ENCODE peak calls at places on chromosomes 5 and 9, in four cellular contexts. X, N, R and W are unnamed samples.

GRCh38 chr9:30140415-30140814 is 2244.0 kb upstream of the ACO1 start:
- DNase-seq in N (no peak), X (no peak), R (no peak), W (no peak)

GRCh38 chr5:105554613-105555169 is 1992.1 kb upstream of the NUDT12 start:
- DNase-seq in X (peak), N (no peak), R (no peak), W (no peak)

GRCh38 chr9:89601856-89602562 is 2.8 kb upstream of the GADD45G start:
- DNase-seq in N (no peak), X (no peak), R (no peak), W (no peak)

GRCh38 chr9:126916909-126917308 is 2.3 kb downstream of the RALGPS1 start:
- DNase-seq in R (peak), N (no peak), X (peak), W (no peak)

GRCh38 chr5:133827830-133828229 is 140.6 kb downstream of the C5orf15 start:
- DNase-seq in R (no peak), X (no peak), N (no peak), W (no peak)

GRCh38 chr5:140235776-140236558 is 61.0 kb downstream of the CYSTM1 start:
- DNase-seq in R (no peak), N (no peak), X (no peak), W (no peak)

GRCh38 chr9:91720746-91721705 is 229.0 kb downstream of the ROR2 start:
- DNase-seq in N (no peak), R (no peak), X (peak), W (no peak)

GRCh38 chr5:112161392-112161748 is 257.7 kb downstream of the EPB41L4A start:
- DNase-seq in R (no peak), N (no peak), X (no peak), W (no peak)

GRCh38 chr5:138180183-138180782 is 1.4 kb downstream of the KIF20A start:
- DNase-seq in N (no peak), X (peak), R (peak), W (peak)

GRCh38 chr5:34574976-34575467 is 81.1 kb upstream of the RAI14 start:
- DNase-seq in X (no peak), R (no peak), N (no peak), W (no peak)

GRCh38 chr9:121349009-121349408 is 21.0 kb downstream of the STOM start:
- DNase-seq in N (no peak), X (no peak), R (no peak), W (peak)

GRCh38 chr9:2493106-2493505 is 128.5 kb upstream of the VLDLR start:
- DNase-seq in N (no peak), X (no peak), R (no peak), W (peak)

GRCh38 chr9:120366646-120367019 is 213.3 kb downstream of the CDK5RAP2 start:
- DNase-seq in R (peak), N (no peak), X (peak), W (no peak)

GRCh38 chr5:148829734-148830133 is 3.3 kb downstream of the ADRB2 start:
- DNase-seq in R (no peak), N (no peak), X (no peak), W (no peak)

GRCh38 chr5:2801602-2802525 is 50.4 kb upstream of the IRX2 start:
- DNase-seq in R (no peak), X (no peak), N (no peak), W (no peak)

GRCh38 chr9:79189511-79189924 is 382.2 kb upstream of the TLE4 start:
- DNase-seq in X (no peak), R (no peak), N (no peak), W (no peak)

GRCh38 chr5:53360811-53361210 is 119.6 kb upstream of the FST start:
- DNase-seq in N (no peak), X (no peak), R (peak), W (peak)

GRCh38 chr5:64836786-64837185 is 68.1 kb downstream of the CWC27 start:
- DNase-seq in X (no peak), N (no peak), R (no peak), W (no peak)

GRCh38 chr5:68646142-68646541 is 430.6 kb downstream of the PIK3R1 start:
- DNase-seq in X (no peak), N (no peak), R (no peak), W (peak)

GRCh38 chr9:137114220-137114612 is 317 bp downstream of the DPP7 start:
- DNase-seq in N (peak), X (no peak), R (no peak), W (no peak)

GRCh38 chr9:104961238-104961637 is 33.3 kb upstream of the ABCA1 start:
- DNase-seq in R (no peak), N (no peak), X (peak), W (no peak)

GRCh38 chr5:174159327-174160247 is 114.1 kb downstream of the NSG2 start:
- DNase-seq in R (peak), X (peak), N (no peak), W (peak)

GRCh38 chr5:1727571-1727970 is 72.1 kb downstream of the MRPL36 start:
- DNase-seq in R (no peak), N (no peak), X (no peak), W (no peak)

GRCh38 chr5:126647071-126647470 is 46.3 kb downstream of the PHAX start:
- DNase-seq in R (no peak), N (no peak), X (peak), W (no peak)

GRCh38 chr5:56026863-56027300 is 32.1 kb upstream of the IL6ST start:
- DNase-seq in R (no peak), N (no peak), X (no peak), W (no peak)

GRCh38 chr9:136551401-136552116 is 5.7 kb upstream of the NOTCH1 start:
- DNase-seq in R (no peak), N (peak), X (peak), W (no peak)

GRCh38 chr5:142655339-142656267 is 30.3 kb downstream of the FGF1 start:
- DNase-seq in N (peak), R (peak), X (peak), W (peak)

GRCh38 chr5:5276471-5276870 is 136.3 kb downstream of the ADAMTS16 start:
- DNase-seq in R (no peak), N (no peak), X (no peak), W (no peak)

GRCh38 chr5:5277118-5277517 is 137.0 kb downstream of the ADAMTS16 start:
- DNase-seq in N (no peak), X (no peak), R (no peak), W (no peak)

GRCh38 chr5:5278201-5278814 is 138.2 kb downstream of the ADAMTS16 start:
- DNase-seq in R (no peak), N (no peak), X (no peak), W (no peak)

GRCh38 chr5:5275211-5275610 is 135.1 kb downstream of the ADAMTS16 start:
- DNase-seq in N (no peak), X (no peak), R (no peak), W (no peak)

GRCh38 chr5:5278815-5279381 is 138.8 kb downstream of the ADAMTS16 start:
- DNase-seq in R (no peak), X (peak), N (no peak), W (no peak)
- H3K27ac ChIP-seq in R (no peak), X (no peak), N (no peak), W (no peak)

GRCh38 chr9:134263575-134263974 is 62.7 kb upstream of the RXRA start:
- DNase-seq in N (peak), X (no peak), R (no peak), W (peak)
- H3K4me3 ChIP-seq in N (no peak), X (no peak), R (no peak), W (no peak)

GRCh38 chr9:1202512-1203285 is 152.5 kb downstream of the DMRT2 start:
- DNase-seq in N (no peak), R (no peak), X (no peak), W (no peak)

GRCh38 chr9:1201262-1201661 is 151.1 kb downstream of the DMRT2 start:
- DNase-seq in X (no peak), N (no peak), R (no peak), W (no peak)

GRCh38 chr9:1198085-1198484 is 147.9 kb downstream of the DMRT2 start:
- DNase-seq in X (no peak), R (no peak), N (no peak), W (no peak)

GRCh38 chr9:1200847-1201251 is 150.7 kb downstream of the DMRT2 start:
- DNase-seq in X (no peak), N (peak), R (no peak), W (no peak)
- H3K27ac ChIP-seq in X (no peak), N (peak), R (no peak), W (no peak)

DNA sequence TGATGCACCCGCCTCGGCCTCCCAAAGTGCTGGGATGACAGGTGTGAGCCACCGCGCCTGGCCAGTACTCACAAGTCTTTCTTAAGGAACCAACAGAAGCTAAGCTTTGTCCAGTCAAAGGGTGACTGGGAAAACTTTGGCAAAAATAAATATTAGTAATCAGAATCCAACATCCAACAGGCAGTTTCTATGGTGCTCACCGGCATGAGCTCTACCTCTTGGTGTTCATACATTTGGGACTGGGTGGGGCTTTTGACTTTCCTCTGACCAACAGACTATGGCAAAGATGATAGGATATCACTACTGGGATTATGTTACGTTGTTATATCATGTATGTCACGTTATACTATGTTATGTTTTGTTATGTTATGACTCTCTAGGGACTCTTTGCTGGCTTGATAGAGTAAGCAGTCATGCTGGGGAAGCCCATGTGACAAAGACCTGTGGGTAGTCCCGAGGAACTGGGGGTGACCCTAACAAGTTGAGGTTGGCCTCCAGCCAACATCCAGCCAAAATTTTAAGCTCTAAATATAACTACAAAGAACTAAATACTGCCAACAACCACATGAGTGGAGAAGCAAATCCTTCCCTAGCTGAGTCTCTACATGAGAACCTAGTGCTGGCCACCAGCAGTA is 6.0 kb downstream of the RASGEF1C start:
- DNase-seq in R (no peak), N (no peak), X (no peak), W (no peak)
- H3K4me3 ChIP-seq in R (no peak), N (no peak), X (no peak), W (no peak)

DNA sequence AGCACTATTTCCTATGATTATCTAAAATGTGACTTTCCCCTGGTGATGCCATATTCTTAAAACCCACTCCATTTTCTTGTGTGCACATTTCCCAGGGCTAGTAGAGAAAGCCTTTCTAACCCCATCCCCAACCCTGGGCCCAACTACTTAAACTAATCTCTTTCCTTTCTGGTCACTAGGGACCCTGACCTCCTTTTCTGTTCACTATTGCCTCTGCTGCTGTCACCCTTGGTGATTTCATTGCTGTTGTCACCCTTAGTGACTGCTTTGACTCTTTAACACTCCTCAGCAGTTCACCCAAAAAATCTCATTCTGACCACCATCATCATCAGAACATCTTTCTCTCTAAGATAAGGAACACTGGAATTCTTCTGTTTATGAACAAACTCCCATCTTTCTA is 16.9 kb downstream of the IL33 start:
- DNase-seq in R (no peak), N (no peak), X (no peak), W (no peak)
- H3K27ac ChIP-seq in R (no peak), N (no peak), X (no peak), W (no peak)

GRCh38 chr5:132227235-132227484 is 493 bp downstream of the P4HA2 start:
- DNase-seq in N (no peak), R (no peak), X (no peak), W (no peak)
- H3K4me3 ChIP-seq in N (peak), R (peak), X (peak), W (peak)

DNA sequence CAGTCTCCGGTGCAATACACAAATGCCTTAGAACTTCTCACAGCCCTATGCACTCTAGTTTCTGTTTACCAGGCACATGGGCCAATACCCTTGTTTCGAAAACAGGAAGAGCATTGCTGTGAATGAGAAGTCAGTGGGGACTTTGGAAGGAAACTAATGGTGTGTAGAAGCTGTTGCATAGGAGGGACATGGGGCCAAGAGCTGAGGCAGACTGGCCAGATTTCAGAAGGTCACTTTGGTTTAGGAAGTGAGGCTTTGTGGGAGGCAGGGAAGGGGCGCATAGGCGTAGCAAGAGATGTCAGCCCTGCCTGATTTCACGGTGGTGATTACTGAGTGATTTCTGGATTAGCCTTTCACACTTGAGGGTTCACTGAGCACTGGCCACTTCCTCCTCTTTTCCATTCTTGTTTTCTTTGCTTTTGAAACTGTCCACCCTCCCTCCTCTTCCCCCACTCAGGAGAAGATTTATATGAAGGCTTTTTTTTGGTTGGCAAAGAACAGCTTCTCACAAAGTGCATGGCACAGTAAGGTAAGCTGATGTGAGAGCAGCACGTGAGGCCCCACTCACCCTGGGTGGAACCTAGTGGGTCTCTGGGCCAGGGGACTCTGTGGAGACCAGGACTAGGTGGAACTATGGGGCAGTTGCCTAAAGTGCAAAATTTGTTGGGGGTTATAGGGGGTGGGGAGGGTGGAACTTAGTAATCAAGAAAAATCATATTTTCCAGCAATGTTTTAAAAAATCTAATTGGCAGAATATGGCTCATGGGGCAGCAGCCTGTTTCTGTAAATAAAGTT is 6.1 kb upstream of the TMEM252 start:
- DNase-seq in R (no peak), X (no peak), N (no peak), W (no peak)
- H3K27ac ChIP-seq in R (no peak), X (no peak), N (peak), W (no peak)

GRCh38 chr9:124852121-124852828 is 985 bp upstream of the WDR38 start:
- DNase-seq in X (no peak), R (no peak), N (peak), W (no peak)

GRCh38 chr9:124854161-124854560 is 901 bp downstream of the WDR38 start:
- DNase-seq in R (no peak), N (peak), X (no peak), W (no peak)

GRCh38 chr9:124852829-124853531 is at the start of gene WDR38:
- DNase-seq in N (peak), R (peak), X (peak), W (peak)

GRCh38 chr9:124854822-124855221 is 1.6 kb downstream of the WDR38 start:
- DNase-seq in N (no peak), X (no peak), R (no peak), W (no peak)

GRCh38 chr9:124853605-124854143 is 414 bp downstream of the WDR38 start:
- DNase-seq in X (no peak), R (no peak), N (no peak), W (no peak)
- H3K4me3 ChIP-seq in X (no peak), R (peak), N (peak), W (peak)